ENCODE peak calls at places on chromosome 15, in four cellular contexts. J is IMR-90, I is GM12878, W is H1. O is an unnamed sample.
A peak's percentile ranks its signal among the peaks of the same experiment; 100 is the strongest.

GRCh38 chr15:65421360-65422215 is 1.2 kb downstream of the IGDCC4 start:
- DNase-seq in J (peak; percentile 73), I (no peak), W (no peak), O (peak; percentile 68)

GRCh38 chr15:88613074-88613944 is 7.8 kb upstream of the AEN start:
- DNase-seq in J (peak; percentile 33), I (no peak), W (peak; percentile 70), O (no peak)

GRCh38 chr15:99464137-99464536 is 101.6 kb upstream of the MEF2A start:
- DNase-seq in J (no peak), I (no peak), W (no peak), O (no peak)

GRCh38 chr15:40664909-40665308 is 30.1 kb upstream of the RAD51 start:
- DNase-seq in J (no peak), I (no peak), W (no peak), O (no peak)

GRCh38 chr15:47870300-47870955 is 153.1 kb downstream of the SEMA6D start:
- DNase-seq in J (no peak), I (no peak), W (no peak), O (no peak)

GRCh38 chr15:32872606-32873291 is 154.9 kb downstream of the GREM1 start:
- DNase-seq in J (peak; percentile 96), I (no peak), W (no peak), O (no peak)

GRCh38 chr15:38440353-38441129 is 13.4 kb upstream of the FAM98B start:
- DNase-seq in J (peak; percentile 62), I (peak; percentile 44), W (peak; percentile 27), O (peak; percentile 50)

GRCh38 chr15:84979651-84980050 is 2.0 kb upstream of the PDE8A start:
- DNase-seq in J (no peak), I (no peak), W (no peak), O (peak; percentile 62)

GRCh38 chr15:26864664-26865191 is 2.1 kb upstream of the GABRA5 start:
- DNase-seq in J (peak; percentile 36), I (no peak), W (no peak), O (peak; percentile 54)

GRCh38 chr15:30921781-30922371 is 18.2 kb downstream of the FAN1 start:
- DNase-seq in J (no peak), I (no peak), W (no peak), O (no peak)

GRCh38 chr15:33654859-33655258 is 313.4 kb upstream of the CHRM5 start:
- DNase-seq in J (no peak), I (no peak), W (no peak), O (no peak)

GRCh38 chr15:62164500-62165028 is 521 bp downstream of the C2CD4B start:
- DNase-seq in J (no peak), I (no peak), W (no peak), O (no peak)

GRCh38 chr15:35173444-35174118 is 88.5 kb upstream of the NANOGP8 start:
- DNase-seq in J (peak; percentile 62), I (no peak), W (no peak), O (peak; percentile 79)

GRCh38 chr15:84647726-84648125 is 6.4 kb downstream of the WDR73 start:
- DNase-seq in J (no peak), I (no peak), W (no peak), O (peak; percentile 28)

GRCh38 chr15:39495871-39496459 is 84.9 kb upstream of the THBS1 start:
- DNase-seq in J (peak; percentile 52), I (no peak), W (no peak), O (no peak)

GRCh38 chr15:66252411-66253295 is 897 bp downstream of the MEGF11 start:
- DNase-seq in J (no peak), I (no peak), W (no peak), O (peak; percentile 69)

GRCh38 chr15:90915808-90916440 is 12.8 kb downstream of the MAN2A2 start:
- DNase-seq in J (peak; percentile 75), I (no peak), W (no peak), O (peak; percentile 90)

GRCh38 chr15:58159827-58160386 is 21.7 kb downstream of the AQP9 start:
- DNase-seq in J (no peak), I (no peak), W (no peak), O (no peak)

GRCh38 chr15:29568840-29569532 is 253.3 kb downstream of the TJP1 start:
- DNase-seq in J (no peak), I (no peak), W (no peak), O (no peak)

GRCh38 chr15:39641187-39641889 is 60.5 kb downstream of the THBS1 start:
- DNase-seq in J (peak; percentile 48), I (no peak), W (no peak), O (no peak)

GRCh38 chr15:65067645-65068416 is at the start of gene RASL12:
- DNase-seq in J (no peak), I (no peak), W (no peak), O (no peak)

GRCh38 chr15:90231028-90232017 is 2.4 kb downstream of the CIB1 start:
- DNase-seq in J (no peak), I (peak; percentile 32), W (no peak), O (no peak)

GRCh38 chr15:25185791-25186190 is 231.0 kb downstream of the SNRPN start:
- DNase-seq in J (no peak), I (no peak), W (no peak), O (no peak)

GRCh38 chr15:25188051-25188450 is 233.3 kb downstream of the SNRPN start:
- DNase-seq in J (no peak), I (no peak), W (no peak), O (no peak)

GRCh38 chr15:25185156-25185710 is 230.4 kb downstream of the SNRPN start:
- DNase-seq in J (no peak), I (no peak), W (no peak), O (no peak)

GRCh38 chr15:25186906-25187645 is 232.3 kb downstream of the SNRPN start:
- DNase-seq in J (no peak), I (no peak), W (no peak), O (no peak)

GRCh38 chr15:25186411-25186810 is 231.6 kb downstream of the SNRPN start:
- DNase-seq in J (no peak), I (no peak), W (no peak), O (no peak)
- TF ChIP-seq CHD1 in J (no peak), I (no peak), W (no peak), O (no peak)

DNA sequence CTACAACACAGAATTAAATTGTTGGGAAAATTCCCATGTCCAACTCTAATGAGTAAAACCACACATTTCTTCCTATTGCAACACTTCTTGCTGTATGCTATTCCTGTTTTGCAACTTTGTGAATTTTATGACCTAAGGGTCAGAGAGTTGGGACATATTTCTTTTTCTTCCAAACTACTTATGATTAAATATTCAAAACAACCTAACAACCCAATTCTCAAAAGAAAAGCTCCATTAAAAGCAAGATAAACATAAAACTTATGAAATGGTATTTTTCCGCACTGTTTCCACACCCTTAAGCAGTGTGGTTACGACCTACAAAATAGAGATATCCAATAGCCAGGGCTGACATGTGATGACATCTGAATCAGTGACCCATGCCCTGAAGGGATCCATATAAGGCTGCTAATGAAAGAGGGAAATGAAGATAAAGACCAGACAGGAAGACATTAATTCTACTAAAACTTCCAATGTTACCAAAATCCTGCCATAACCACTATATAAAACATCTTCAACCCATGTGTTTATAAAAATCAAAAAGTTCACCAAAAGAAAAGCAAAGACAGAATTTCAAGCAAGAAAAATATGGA is 45.6 kb downstream of the DMXL2 start:
- DNase-seq in J (peak; percentile 19), I (no peak), W (no peak), O (peak; percentile 48)
- TF ChIP-seq RFX5 in J (no peak), I (no peak), W (no peak), O (no peak)

GRCh38 chr15:63600646-63601025 is 3.4 kb downstream of the FBXL22 start:
- DNase-seq in J (peak; percentile 93), I (peak; percentile 77), W (no peak), O (no peak)

GRCh38 chr15:63602595-63602994 is 5.4 kb downstream of the FBXL22 start:
- DNase-seq in J (no peak), I (no peak), W (no peak), O (no peak)

GRCh38 chr15:63600001-63600645 is 2.9 kb downstream of the FBXL22 start:
- DNase-seq in J (no peak), I (no peak), W (no peak), O (no peak)

GRCh38 chr15:63601727-63602185 is 4.6 kb downstream of the FBXL22 start:
- DNase-seq in J (no peak), I (no peak), W (no peak), O (no peak)

DNA sequence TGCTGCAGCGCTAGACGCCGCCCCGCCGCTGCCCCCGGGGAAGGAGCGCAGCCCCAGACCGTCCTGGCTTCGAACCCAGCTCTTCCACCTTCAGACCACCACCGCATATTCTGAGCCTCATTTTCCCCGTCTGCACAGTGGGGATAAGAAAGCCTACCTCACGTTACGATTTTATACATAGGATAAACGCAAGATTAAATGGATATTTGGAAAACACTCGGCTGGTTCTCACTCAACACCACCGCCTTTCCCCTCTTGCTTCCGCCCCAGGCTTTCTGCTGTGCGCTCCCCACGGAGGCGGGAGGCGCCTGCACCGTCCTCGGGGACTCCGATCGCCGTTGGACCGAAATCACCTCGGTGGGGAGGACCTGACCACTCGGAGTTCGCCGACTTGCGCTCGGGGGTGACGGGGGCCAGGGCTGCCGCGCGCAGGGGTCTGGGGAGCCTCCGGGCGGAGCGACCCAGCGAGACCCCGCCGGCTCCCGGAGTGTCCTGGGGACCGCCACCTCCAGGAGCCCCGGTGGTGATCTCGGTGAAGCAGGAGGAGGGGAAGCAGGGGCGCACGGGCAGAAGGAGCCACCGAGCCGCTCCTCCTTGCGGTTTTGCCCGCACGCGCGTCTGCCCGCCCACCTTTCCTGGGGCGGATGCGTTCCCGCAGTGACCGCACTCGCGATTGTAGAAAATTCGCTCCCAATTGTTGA is 4.0 kb downstream of the FBXL22 start:
- DNase-seq in J (peak; percentile 44), I (no peak), W (no peak), O (no peak)
- TF ChIP-seq CHD1 in J (no peak), I (no peak), W (no peak), O (no peak)

DNA sequence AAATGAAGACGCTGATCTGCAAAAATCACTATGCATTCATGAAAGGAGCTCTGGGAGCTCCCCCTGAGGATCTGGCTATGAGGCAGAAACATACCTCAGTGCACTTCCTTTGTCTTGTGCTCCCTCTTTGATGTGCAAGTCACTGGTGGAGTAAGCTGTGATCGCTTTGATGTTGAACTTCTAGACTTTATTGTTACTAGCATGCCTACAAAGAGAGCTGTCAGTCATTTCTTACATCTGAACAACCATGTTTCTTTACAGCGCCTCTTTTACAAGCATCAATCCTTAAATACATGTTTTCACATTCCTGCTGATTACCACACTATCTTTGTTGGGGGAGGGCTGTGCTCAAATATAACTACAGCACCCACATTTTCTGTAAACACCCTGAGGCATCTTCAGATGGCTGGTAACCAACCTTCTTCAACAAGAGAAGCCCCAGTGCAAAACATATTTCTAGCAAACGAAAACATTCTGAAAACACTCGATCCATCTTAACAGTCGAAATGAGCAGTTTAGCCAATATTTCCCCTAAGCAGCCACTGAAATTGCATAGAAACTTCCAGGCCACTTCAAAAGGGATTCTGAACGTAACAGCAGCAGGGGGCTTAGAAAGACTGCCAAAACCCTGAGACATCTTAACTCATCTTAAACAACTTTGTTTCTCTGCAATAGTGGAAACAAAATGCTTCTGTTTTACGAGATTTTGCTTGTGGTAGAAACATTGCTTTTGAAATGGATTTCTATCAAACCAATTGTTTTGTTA is 101.9 kb upstream of the ICE2 start:
- DNase-seq in J (no peak), I (no peak), W (no peak), O (no peak)
- TF ChIP-seq RFX5 in J (no peak), I (no peak), W (no peak), O (no peak)

O was measured in K562.